ENCODE peak calls at places on chromosomes 5 and 9, in seven cellular contexts. R is right atrium auricular region, G is AG04449, N is brain microvascular endothelial cell, T is mucosa of descending colon, A is GM06990, I is mammary epithelial cell. W is an unnamed sample.
A peak's percentile ranks its signal among the peaks of the same experiment; 100 is the strongest.

GRCh38 chr5:90134892-90135291 is 274.7 kb downstream of the CETN3 start:
- DNase-seq in A (no peak), N (peak; percentile 91), R (peak; percentile 64), I (no peak), T (peak; percentile 27), G (no peak), W (peak; percentile 91)

GRCh38 chr5:116320486-116320885 is 235.7 kb downstream of the COMMD10 start:
- DNase-seq in G (peak; percentile 3), T (peak; percentile 16), A (no peak), N (peak; percentile 26), R (no peak), I (no peak), W (peak; percentile 35)

GRCh38 chr5:20974423-20974822 is 986.4 kb upstream of the CDH18 start:
- DNase-seq in T (no peak), G (no peak), N (no peak), I (no peak), R (no peak), A (no peak), W (no peak)

GRCh38 chr5:171264842-171265241 is 44.2 kb upstream of the TLX3 start:
- DNase-seq in R (no peak), I (no peak), N (no peak), A (no peak), T (no peak), G (no peak), W (no peak)

GRCh38 chr9:133137451-133138231 is 16.6 kb upstream of the RALGDS start:
- DNase-seq in I (no peak), N (no peak), R (no peak), A (no peak), T (no peak), G (no peak), W (no peak)

GRCh38 chr9:95848764-95849163 is 26.7 kb upstream of the ERCC6L2 start:
- DNase-seq in T (no peak), N (no peak), I (no peak), G (no peak), R (no peak), A (no peak), W (no peak)

GRCh38 chr9:136533775-136534157 is 12.1 kb downstream of the NOTCH1 start:
- DNase-seq in R (no peak), G (no peak), T (peak; percentile 57), N (no peak), A (no peak), I (peak; percentile 57), W (no peak)

GRCh38 chr9:136784249-136784996 is 6.7 kb upstream of the TMEM141 start:
- DNase-seq in I (no peak), A (no peak), R (no peak), T (peak; percentile 79), N (no peak), G (no peak), W (peak; percentile 43)

GRCh38 chr5:133735346-133735745 is 123.0 kb upstream of the FSTL4 start:
- DNase-seq in R (no peak), N (peak; percentile 56), G (no peak), I (no peak), A (no peak), T (no peak), W (peak; percentile 6)

GRCh38 chr5:174159327-174160247 is 114.1 kb downstream of the NSG2 start:
- DNase-seq in N (peak; percentile 14), R (no peak), I (peak; percentile 51), G (peak; percentile 12), A (no peak), T (no peak), W (peak; percentile 36)

GRCh38 chr5:980941-981340 is 27.7 kb upstream of the NKD2 start:
- DNase-seq in R (no peak), G (no peak), I (peak; percentile 24), T (no peak), N (no peak), A (no peak), W (peak; percentile 21)

GRCh38 chr5:125679522-125679921 is 743.7 kb upstream of the GRAMD2B start:
- DNase-seq in R (no peak), A (no peak), I (peak; percentile 29), G (no peak), T (no peak), N (peak; percentile 11), W (no peak)

GRCh38 chr9:127175764-127176163 is 53.3 kb upstream of the ANGPTL2 start:
- DNase-seq in T (no peak), G (no peak), I (no peak), R (peak; percentile 58), N (no peak), A (no peak), W (no peak)

GRCh38 chr9:129624947-129625346 is 1.0 kb upstream of the NTMT1 start:
- DNase-seq in G (no peak), R (no peak), T (no peak), I (peak; percentile 68), N (no peak), A (no peak), W (peak; percentile 24)

GRCh38 chr9:84567776-84568175 is 101.8 kb upstream of the NTRK2 start:
- DNase-seq in I (no peak), G (no peak), T (no peak), R (no peak), A (no peak), N (no peak), W (no peak)

GRCh38 chr9:133907302-133907880 is 84.7 kb downstream of the VAV2 start:
- DNase-seq in R (no peak), I (no peak), N (no peak), G (no peak), A (no peak), T (no peak), W (no peak)

GRCh38 chr5:128498844-128499455 is 39.1 kb downstream of the FBN2 start:
- DNase-seq in N (peak; percentile 53), A (no peak), R (no peak), T (peak; percentile 56), G (no peak), I (peak; percentile 20), W (peak; percentile 83)

GRCh38 chr5:65151632-65152031 is 330.1 kb downstream of the ADAMTS6 start:
- DNase-seq in G (no peak), T (peak; percentile 9), I (no peak), N (no peak), R (no peak), A (no peak), W (no peak)

GRCh38 chr9:99822596-99823391 is 1.1 kb downstream of the NR4A3 start:
- DNase-seq in N (peak; percentile 53), I (peak; percentile 48), A (peak; percentile 45), R (no peak), G (no peak), T (peak; percentile 47), W (peak; percentile 69)

GRCh38 chr5:153905214-153905613 is 133.5 kb downstream of the FAM114A2 start:
- DNase-seq in I (no peak), T (no peak), A (no peak), G (no peak), N (no peak), R (no peak), W (no peak)

GRCh38 chr5:177438468-177438867 is 8.1 kb upstream of the PRR7 start:
- DNase-seq in G (no peak), T (no peak), I (no peak), N (no peak), R (no peak), A (no peak), W (no peak)

DNA sequence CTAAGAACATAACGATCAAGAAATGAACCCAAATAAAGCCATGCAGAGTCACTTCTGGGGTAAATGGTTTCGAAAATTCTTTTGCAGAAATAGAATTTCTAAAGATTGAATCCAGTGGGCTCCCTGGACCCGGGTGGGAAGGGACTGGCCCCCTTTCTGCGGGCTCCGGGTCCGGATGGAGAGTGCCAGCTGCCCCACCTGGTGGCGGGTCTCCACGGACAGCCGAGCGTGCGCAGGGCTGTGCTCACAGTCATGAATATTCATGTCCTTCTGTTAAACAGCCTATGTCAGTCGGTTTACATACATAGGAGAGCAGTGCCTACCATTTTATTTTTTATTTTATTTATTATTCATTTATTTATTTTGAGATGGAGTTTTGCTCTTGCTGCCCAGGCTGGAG is 4.7 kb upstream of the PPP1R26 start:
- DNase-seq in A (no peak), I (no peak), R (no peak), N (no peak), T (peak; percentile 20), G (no peak), W (no peak)
- TF ChIP-seq CTCF in A (peak; percentile 59), I (peak; percentile 4), R (no peak), N (peak; percentile 71), T (no peak), G (peak; percentile 53), W (peak; percentile 28)

GRCh38 chr5:137735531-137736284 is at the start of gene KLHL3:
- DNase-seq in N (peak; percentile 60), I (peak; percentile 63), R (peak; percentile 59), T (peak; percentile 39), A (peak; percentile 63), G (no peak), W (peak; percentile 66)

GRCh38 chr5:137731201-137731600 is 4.7 kb downstream of the KLHL3 start:
- DNase-seq in R (no peak), I (no peak), T (no peak), N (no peak), G (no peak), A (no peak), W (no peak)

GRCh38 chr5:137733011-137733410 is 2.9 kb downstream of the KLHL3 start:
- DNase-seq in T (no peak), G (no peak), N (no peak), I (no peak), A (no peak), R (no peak), W (no peak)

GRCh38 chr5:137734962-137735530 is 843 bp downstream of the KLHL3 start:
- DNase-seq in T (peak; percentile 41), A (no peak), N (peak; percentile 36), G (no peak), I (peak; percentile 69), R (peak; percentile 68), W (peak; percentile 57)

GRCh38 chr5:137733922-137734695 is 1.8 kb downstream of the KLHL3 start:
- DNase-seq in G (no peak), T (no peak), I (no peak), A (no peak), N (peak; percentile 59), R (no peak), W (peak; percentile 27)
- H3K4me3 ChIP-seq in G (peak overlapping the region; percentile 63), T (no peak overlapping the region), I (no peak overlapping the region), A (peak overlapping the region; percentile 7), N (peak overlapping the region; percentile 64), R (peak overlapping the region; percentile 50), W (no peak overlapping the region)

GRCh38 chr5:163696270-163696887 is 191.0 kb downstream of the MAT2B start:
- DNase-seq in G (peak; percentile 21), I (peak; percentile 68), R (no peak), T (peak; percentile 68), N (peak; percentile 25), A (peak; percentile 5), W (peak; percentile 87)
- TF ChIP-seq CTCF in G (peak; percentile 72), I (peak; percentile 78), R (peak; percentile 21), T (peak; percentile 13), N (peak; percentile 78), A (peak; percentile 74), W (peak; percentile 75)

GRCh38 chr5:78746990-78747389 is 98.4 kb upstream of the LHFPL2 start:
- DNase-seq in G (no peak), I (no peak), A (no peak), T (no peak), N (no peak), R (no peak), W (no peak)
- H3K4me3 ChIP-seq in G (no peak overlapping the region), I (no peak overlapping the region), A (no peak overlapping the region), T (no peak overlapping the region), N (no peak overlapping the region), R (no peak overlapping the region), W (no peak overlapping the region)

W was measured in cardiac fibroblast.